ENCODE peak calls at places on chromosomes 11 and 22, in six cellular contexts. E, T, W, U, L and B are unnamed samples.

GRCh38 chr11:17014321-17014773 is at the start of gene PLEKHA7:
- DNase-seq in E (peak; percentile 47), T (no peak), W (peak; percentile 7), U (no peak), L (no peak), B (no peak)

GRCh38 chr22:43996170-43996980 is 27.7 kb upstream of the PARVB start:
- DNase-seq in E (peak; percentile 73), T (peak; percentile 64), W (no peak), U (no peak), L (no peak), B (no peak)

GRCh38 chr11:134578807-134579708 is 167.0 kb upstream of the B3GAT1 start:
- DNase-seq in E (peak; percentile 36), T (no peak), W (no peak), U (no peak), L (no peak), B (no peak)

GRCh38 chr11:103773059-103773458 is 263.4 kb upstream of the DDI1 start:
- DNase-seq in E (no peak), T (no peak), W (no peak), U (no peak), L (no peak), B (peak; percentile 96)

GRCh38 chr11:20362481-20362880 is 1.0 kb upstream of the HTATIP2 start:
- DNase-seq in E (no peak), T (no peak), W (no peak), U (no peak), L (no peak), B (peak; percentile 29)

GRCh38 chr11:21396351-21397008 is 727.1 kb downstream of the NELL1 start:
- DNase-seq in E (no peak), T (no peak), W (no peak), U (no peak), L (no peak), B (no peak)

GRCh38 chr11:72352859-72353551 is 81.3 kb downstream of the CLPB start:
- DNase-seq in E (no peak), T (no peak), W (no peak), U (peak; percentile 46), L (no peak), B (peak; percentile 66)

GRCh38 chr22:26857169-26857568 is 199.8 kb downstream of the MIAT start:
- DNase-seq in E (no peak), T (no peak), W (no peak), U (no peak), L (no peak), B (no peak)

GRCh38 chr11:121291896-121292502 is 572 bp upstream of the SC5D start:
- DNase-seq in E (no peak), T (no peak), W (peak; percentile 40), U (peak; percentile 31), L (peak; percentile 66), B (no peak)

GRCh38 chr11:74417860-74418508 is 19.8 kb upstream of the PGM2L1 start:
- DNase-seq in E (no peak), T (no peak), W (no peak), U (peak; percentile 5), L (no peak), B (no peak)

GRCh38 chr22:35631597-35631996 is 14.5 kb upstream of the MB start:
- DNase-seq in E (peak; percentile 65), T (no peak), W (peak; percentile 34), U (peak; percentile 47), L (peak; percentile 79), B (peak; percentile 56)

GRCh38 chr11:109733245-109733644 is 311.3 kb downstream of the C11orf87 start:
- DNase-seq in E (no peak), T (no peak), W (peak; percentile 62), U (peak; percentile 67), L (no peak), B (peak; percentile 6)

GRCh38 chr11:37105456-37105855 is 507.4 kb upstream of the RAG2 start:
- DNase-seq in E (no peak), T (no peak), W (no peak), U (no peak), L (no peak), B (no peak)

GRCh38 chr11:37109205-37109585 is 511.2 kb upstream of the RAG2 start:
- DNase-seq in E (no peak), T (no peak), W (no peak), U (peak; percentile 6), L (no peak), B (peak; percentile 42)

GRCh38 chr11:37108436-37109204 is 510.6 kb upstream of the RAG2 start:
- DNase-seq in E (no peak), T (no peak), W (peak; percentile 9), U (peak; percentile 2), L (no peak), B (peak; percentile 81)

GRCh38 chr11:37110383-37110782 is 512.3 kb upstream of the RAG2 start:
- DNase-seq in E (no peak), T (no peak), W (peak; percentile 45), U (peak; percentile 39), L (no peak), B (peak; percentile 8)

DNA sequence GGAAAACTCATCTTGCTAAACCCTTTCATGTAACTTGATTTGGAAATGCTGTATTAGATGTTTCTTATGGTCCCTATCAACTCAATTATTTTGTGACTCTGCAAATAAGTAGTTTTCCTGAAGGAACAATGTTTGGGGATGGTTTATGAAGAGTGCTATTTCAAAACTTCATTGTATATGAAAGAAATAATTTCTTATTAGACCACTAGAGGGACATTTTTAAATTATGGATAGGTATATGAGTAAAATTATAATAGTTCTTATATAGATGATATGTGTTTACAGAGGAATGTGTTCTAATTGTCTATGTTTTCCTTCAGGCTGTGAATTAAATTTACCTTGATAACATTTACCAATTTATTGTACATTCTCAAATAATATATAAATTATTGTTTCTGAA is 509.4 kb upstream of the RAG2 start:
- DNase-seq in E (no peak), T (no peak), W (peak; percentile 27), U (no peak), L (no peak), B (no peak)
- TF ChIP-seq CTCF in E (no peak), T (no peak), W (peak; percentile 50), U (no peak), L (peak; percentile 55), B (peak; percentile 19)

GRCh38 chr11:9266926-9267325 is 1.8 kb upstream of the DENND5A start:
- DNase-seq in E (no peak), T (no peak), W (no peak), U (no peak), L (no peak), B (no peak)

GRCh38 chr11:9267680-9268079 is 2.5 kb upstream of the DENND5A start:
- DNase-seq in E (no peak), T (no peak), W (no peak), U (no peak), L (no peak), B (no peak)

GRCh38 chr11:9265211-9266131 is at the start of gene DENND5A:
- DNase-seq in E (peak; percentile 94), T (peak; percentile 91), W (peak; percentile 75), U (peak; percentile 45), L (peak; percentile 34), B (peak; percentile 83)

GRCh38 chr11:9264381-9265210 is 554 bp downstream of the DENND5A start:
- DNase-seq in E (peak; percentile 87), T (peak; percentile 47), W (peak; percentile 53), U (peak; percentile 65), L (no peak), B (peak; percentile 86)

GRCh38 chr11:9266132-9266736 is 1.1 kb upstream of the DENND5A start:
- DNase-seq in E (no peak), T (no peak), W (no peak), U (no peak), L (no peak), B (no peak)
- H3K4me3 ChIP-seq in E (peak overlapping the region; percentile 97), T (no peak overlapping the region), W (no peak overlapping the region), U (no peak overlapping the region), L (no peak overlapping the region), B (no peak overlapping the region)

GRCh38 chr11:86799680-86800075 is 664 bp upstream of the PRSS23 start:
- DNase-seq in E (peak; percentile 78), T (no peak), W (no peak), U (no peak), L (no peak), B (peak; percentile 18)
- TF ChIP-seq CTCF in E (no peak), T (peak; percentile 46), W (no peak), U (no peak), L (no peak), B (no peak)

GRCh38 chr11:8220261-8221024 is 43.2 kb downstream of the LMO1 start:
- DNase-seq in E (no peak), T (no peak), W (no peak), U (no peak), L (no peak), B (no peak)
- H3K4me3 ChIP-seq in E (no peak overlapping the region), T (no peak overlapping the region), W (no peak overlapping the region), U (no peak overlapping the region), L (no peak overlapping the region), B (no peak overlapping the region)